ENCODE peak calls at places on chromosomes 12 and 14, in six cellular contexts. P, M, R, X, B and W are unnamed samples.

GRCh38 chr12:57846285-57846576 is 298 bp downstream of the CTDSP2 start:
- ATAC-seq in P (peak), M (peak), R (peak), X (peak), B (peak), W (peak)

GRCh38 chr12:103769240-103769945 is 71.6 kb downstream of the NT5DC3 start:
- ATAC-seq in P (no peak), M (no peak), R (no peak), X (no peak), B (no peak), W (peak)

GRCh38 chr14:100145682-100146464 is 13.6 kb downstream of the DEGS2 start:
- ATAC-seq in P (no peak), M (no peak), R (no peak), X (no peak), B (no peak), W (no peak)

GRCh38 chr12:43289412-43289811 is 262.6 kb downstream of the ADAMTS20 start:
- ATAC-seq in P (no peak), M (no peak), R (no peak), X (peak), B (no peak), W (no peak)

GRCh38 chr12:112001555-112001954 is 11.4 kb downstream of the TMEM116 start:
- ATAC-seq in P (no peak), M (peak), R (no peak), X (no peak), B (no peak), W (no peak)

GRCh38 chr12:123929869-123930583 is 42.6 kb downstream of the CCDC92 start:
- ATAC-seq in P (no peak), M (no peak), R (no peak), X (no peak), B (no peak), W (no peak)

GRCh38 chr14:99764222-99764706 is 28.9 kb upstream of the EML1 start:
- ATAC-seq in P (no peak), M (no peak), R (no peak), X (no peak), B (no peak), W (no peak)

GRCh38 chr12:51368640-51369517 is 22.3 kb downstream of the GALNT6 start:
- ATAC-seq in P (peak), M (no peak), R (peak), X (peak), B (peak), W (no peak)

GRCh38 chr14:77721437-77721836 is 13.5 kb downstream of the SLIRP start:
- ATAC-seq in P (no peak), M (no peak), R (no peak), X (no peak), B (no peak), W (no peak)

GRCh38 chr14:101948666-101949205 is 15.6 kb upstream of the DYNC1H1 start:
- ATAC-seq in P (no peak), M (no peak), R (no peak), X (peak), B (no peak), W (no peak)

GRCh38 chr12:64256166-64256800 is 34.2 kb upstream of the KICS2 start:
- ATAC-seq in P (no peak), M (peak), R (peak), X (peak), B (no peak), W (no peak)

GRCh38 chr14:101824339-101824727 is 62.8 kb downstream of the PPP2R5C start:
- ATAC-seq in P (no peak), M (no peak), R (no peak), X (peak), B (no peak), W (peak)